ENCODE peak calls at places on chromosomes 12 and 14, in seven cellular contexts. E is SK-N-SH, J is K562, H is HCT116, A is HepG2, V is GM12878, I is H1. Q is an unnamed sample.

GRCh38 chr12:26187014-26187413 is 8.4 kb upstream of the SSPN start:
- DNase-seq in E (no peak), J (no peak), H (no peak), A (no peak), V (no peak), I (no peak), Q (no peak)

GRCh38 chr14:43410631-43411030 is 1096.5 kb downstream of the FSCB start:
- DNase-seq in E (no peak), J (no peak), H (no peak), A (no peak), V (no peak), I (no peak), Q (no peak)

GRCh38 chr12:12684375-12685106 is 11.4 kb downstream of the GPR19 start:
- DNase-seq in E (peak; percentile 75), J (peak; percentile 28), H (no peak), A (peak; percentile 13), V (no peak), I (peak; percentile 80), Q (no peak)

GRCh38 chr14:26008290-26008689 is 589.5 kb downstream of the NOVA1 start:
- DNase-seq in E (peak; percentile 0), J (no peak), H (no peak), A (no peak), V (no peak), I (no peak), Q (peak; percentile 32)

GRCh38 chr12:43930032-43930431 is 94.2 kb downstream of the TMEM117 start:
- DNase-seq in E (no peak), J (no peak), H (no peak), A (no peak), V (no peak), I (no peak), Q (no peak)

GRCh38 chr12:6323340-6323994 is 13.0 kb downstream of the PLEKHG6 start:
- DNase-seq in E (peak; percentile 63), J (peak; percentile 63), H (peak; percentile 70), A (peak; percentile 78), V (peak; percentile 71), I (no peak), Q (peak; percentile 55)

GRCh38 chr14:92687681-92688433 is 60.6 kb downstream of the LGMN start:
- DNase-seq in E (peak; percentile 71), J (no peak), H (no peak), A (no peak), V (no peak), I (peak; percentile 63), Q (no peak)

GRCh38 chr14:100860556-100861187 is 34.8 kb downstream of the MEG3 start:
- DNase-seq in E (no peak), J (no peak), H (no peak), A (no peak), V (no peak), I (no peak), Q (no peak)

GRCh38 chr12:85575115-85576096 is 260.8 kb downstream of the RASSF9 start:
- DNase-seq in E (peak; percentile 46), J (peak; percentile 9), H (peak; percentile 54), A (peak; percentile 63), V (peak; percentile 13), I (peak; percentile 56), Q (peak; percentile 48)

GRCh38 chr12:123045678-123046077 is 65.2 kb downstream of the ARL6IP4 start:
- DNase-seq in E (no peak), J (no peak), H (no peak), A (no peak), V (no peak), I (no peak), Q (no peak)

GRCh38 chr14:24816011-24816928 is 182.3 kb upstream of the GZMB start:
- DNase-seq in E (no peak), J (no peak), H (no peak), A (peak; percentile 100), V (no peak), I (no peak), Q (no peak)

GRCh38 chr14:24665440-24665991 is 31.5 kb upstream of the GZMB start:
- DNase-seq in E (no peak), J (no peak), H (no peak), A (no peak), V (peak; percentile 77), I (no peak), Q (no peak)

GRCh38 chr14:58639842-58640484 is 2.2 kb downstream of the DACT1 start:
- DNase-seq in E (peak; percentile 78), J (no peak), H (peak; percentile 62), A (peak; percentile 15), V (peak; percentile 36), I (no peak), Q (peak; percentile 81)

GRCh38 chr12:80186727-80187217 is 87.4 kb downstream of the OTOGL start:
- DNase-seq in E (peak; percentile 30), J (peak; percentile 8), H (peak; percentile 85), A (peak; percentile 82), V (peak; percentile 26), I (no peak), Q (peak; percentile 89)

GRCh38 chr14:23483216-23483854 is 13.8 kb downstream of the NGDN start:
- DNase-seq in E (peak; percentile 81), J (peak; percentile 50), H (no peak), A (peak; percentile 69), V (no peak), I (peak; percentile 71), Q (no peak)

GRCh38 chr12:113222730-113223531 is 1.7 kb downstream of the TPCN1 start:
- DNase-seq in E (no peak), J (no peak), H (no peak), A (peak; percentile 91), V (no peak), I (no peak), Q (peak; percentile 67)

GRCh38 chr14:103550451-103551337 is 11.8 kb downstream of the BAG5 start:
- DNase-seq in E (peak; percentile 35), J (no peak), H (no peak), A (no peak), V (no peak), I (no peak), Q (no peak)

GRCh38 chr12:119669744-119670472 is 2.0 kb downstream of the PRKAB1 start:
- DNase-seq in E (no peak), J (no peak), H (no peak), A (peak; percentile 83), V (no peak), I (no peak), Q (no peak)

GRCh38 chr12:130013771-130014484 is 110.1 kb upstream of the TMEM132D start:
- DNase-seq in E (peak; percentile 89), J (peak; percentile 76), H (no peak), A (peak; percentile 26), V (no peak), I (peak; percentile 87), Q (peak; percentile 71)

GRCh38 chr12:118136559-118137003 is 657 bp downstream of the PEBP1 start:
- DNase-seq in E (peak; percentile 63), J (peak; percentile 29), H (no peak), A (peak; percentile 52), V (no peak), I (peak; percentile 58), Q (peak; percentile 37)

GRCh38 chr12:116759783-116760581 is 21.9 kb downstream of the RNFT2 start:
- DNase-seq in E (no peak), J (peak; percentile 81), H (peak; percentile 53), A (no peak), V (no peak), I (peak; percentile 85), Q (no peak)

DNA sequence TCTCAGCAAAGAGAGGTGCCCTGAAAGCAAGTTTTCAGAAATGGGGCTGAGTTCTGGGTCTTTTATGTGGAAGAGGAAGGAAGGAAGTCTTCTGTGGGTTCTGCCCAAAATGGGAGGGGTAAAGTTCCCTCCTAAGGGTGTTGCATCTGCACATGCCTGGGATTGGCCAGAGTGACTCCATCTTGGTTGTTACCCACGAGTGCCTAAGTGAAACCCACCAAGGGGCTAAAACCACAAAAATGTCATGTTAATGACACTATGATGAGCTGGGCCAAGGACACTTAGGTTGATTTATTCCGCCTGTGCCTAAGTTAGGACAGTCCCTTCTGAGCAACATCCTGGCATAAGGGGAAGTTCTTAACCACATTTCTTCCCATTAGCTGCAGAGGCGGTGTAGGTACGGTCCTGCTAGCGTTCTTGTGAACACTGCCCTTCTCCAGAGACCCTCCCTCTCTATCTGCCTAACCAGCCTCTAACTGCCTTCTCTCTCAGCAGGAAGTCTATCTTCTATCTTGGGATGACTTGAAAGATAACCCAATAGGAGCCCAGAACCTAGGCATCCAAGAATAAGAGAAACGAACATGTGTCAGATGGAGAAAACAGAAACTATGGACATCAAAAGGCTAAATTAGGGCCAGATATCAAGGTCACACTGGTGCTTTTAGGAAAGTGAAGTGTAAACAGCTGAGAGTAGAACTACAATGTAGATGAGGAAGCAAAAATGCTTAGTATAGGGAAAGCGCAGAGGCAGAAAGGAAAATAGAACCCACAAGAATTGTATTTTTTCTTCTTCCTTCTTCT is 104.1 kb upstream of the AMN1 start:
- DNase-seq in E (no peak), J (no peak), H (no peak), A (no peak), V (peak; percentile 73), I (no peak), Q (no peak)
- TF ChIP-seq JUND in E (no peak), J (no peak), H (no peak), A (no peak), V (no peak), I (no peak), Q (no peak)

GRCh38 chr14:69963966-69964365 is 84.8 kb downstream of the SMOC1 start:
- DNase-seq in E (no peak), J (no peak), H (no peak), A (no peak), V (no peak), I (no peak), Q (no peak)
- TF ChIP-seq JUND in E (no peak), J (no peak), H (no peak), A (no peak), V (no peak), I (no peak), Q (no peak)

GRCh38 chr14:56787530-56787929 is 22.7 kb downstream of the OTX2 start:
- DNase-seq in E (no peak), J (no peak), H (no peak), A (no peak), V (no peak), I (no peak), Q (peak; percentile 56)
- TF ChIP-seq JUND in E (no peak), J (no peak), H (no peak), A (no peak), V (no peak), I (no peak), Q (no peak)

GRCh38 chr14:95689441-95689840 is 3.2 kb downstream of the TCL1B start:
- DNase-seq in E (no peak), J (no peak), H (no peak), A (no peak), V (no peak), I (no peak), Q (peak; percentile 69)
- TF ChIP-seq JUND in E (no peak), J (no peak), H (no peak), A (no peak), V (no peak), I (no peak), Q (peak; percentile 82)

DNA sequence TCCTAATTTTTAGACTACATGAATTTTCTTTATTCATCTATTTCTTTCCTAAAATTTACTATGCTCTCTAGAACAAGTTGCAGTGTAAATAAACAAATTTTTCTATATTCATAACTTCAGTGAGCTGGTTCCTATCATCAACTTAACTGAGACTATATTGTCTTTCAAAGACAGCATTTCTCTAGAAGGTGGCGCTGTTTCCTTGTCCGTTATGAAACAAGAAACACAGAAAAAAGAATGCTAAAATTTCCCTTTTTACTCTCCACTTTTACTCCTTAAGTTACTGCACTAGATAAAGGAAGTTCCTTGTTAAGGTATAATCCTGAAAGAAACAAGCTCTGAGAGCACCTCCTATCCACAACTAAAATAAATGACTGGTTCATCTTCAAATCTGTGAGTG is 8.2 kb upstream of the CLEC2A start:
- DNase-seq in E (no peak), J (no peak), H (no peak), A (no peak), V (no peak), I (no peak), Q (peak; percentile 1)
- TF ChIP-seq JUND in E (no peak), J (no peak), H (no peak), A (no peak), V (no peak), I (no peak), Q (no peak)